ENCODE peak calls at places on chromosome 10, in seven cellular contexts. F is SW480, Z is IMR-90, Y is heart left ventricle, D is right lobe of liver, M is mesothelial cell of epicardium, B is cardiac septum. L is an unnamed sample.

GRCh38 chr10:95792211-95792780 is 36.3 kb downstream of the ENTPD1 start:
- DNase-seq in D (no peak), B (no peak), M (no peak), Y (no peak), F (no peak), Z (no peak), L (no peak)

GRCh38 chr10:19556666-19557065 is 259.6 kb upstream of the PLXDC2 start:
- DNase-seq in F (no peak), D (no peak), M (no peak), Z (no peak), B (no peak), Y (no peak), L (no peak)

GRCh38 chr10:100019824-100020160 is 10.0 kb upstream of the DNMBP start:
- DNase-seq in Z (no peak), D (no peak), B (no peak), Y (no peak), F (no peak), M (no peak), L (no peak)

GRCh38 chr10:33154590-33154989 is 179.9 kb downstream of the NRP1 start:
- DNase-seq in Y (no peak), B (no peak), M (no peak), Z (no peak), D (no peak), F (no peak), L (no peak)

GRCh38 chr10:119655566-119656001 is 4.4 kb downstream of the BAG3 start:
- DNase-seq in B (no peak), D (no peak), M (no peak), Z (peak), F (no peak), Y (peak), L (peak)

GRCh38 chr10:71737356-71738172 is 18.0 kb upstream of the C10orf105 start:
- DNase-seq in F (no peak), M (no peak), B (no peak), Y (no peak), D (no peak), Z (no peak), L (no peak)

GRCh38 chr10:12351889-12352288 is 2.5 kb downstream of the CAMK1D start:
- DNase-seq in F (no peak), Z (no peak), M (no peak), Y (no peak), B (no peak), D (no peak), L (no peak)

GRCh38 chr10:34489973-34490372 is 325.1 kb downstream of the PARD3 start:
- DNase-seq in M (no peak), B (no peak), Z (peak), Y (no peak), F (no peak), D (no peak), L (no peak)

GRCh38 chr10:23432161-23432560 is 6.7 kb upstream of the OTUD1 start:
- DNase-seq in D (no peak), B (no peak), Y (no peak), F (no peak), M (no peak), Z (no peak), L (no peak)

GRCh38 chr10:7861509-7862120 is 43.3 kb downstream of the TAF3 start:
- DNase-seq in F (peak), M (no peak), Z (no peak), D (no peak), Y (no peak), B (no peak), L (no peak)

GRCh38 chr10:15427836-15428414 is 56.8 kb upstream of the FAM171A1 start:
- DNase-seq in B (no peak), F (peak), Z (peak), D (no peak), M (no peak), Y (no peak), L (no peak)

GRCh38 chr10:58993480-58994221 is 182.8 kb upstream of the PHYHIPL start:
- DNase-seq in B (no peak), F (no peak), Y (no peak), M (no peak), Z (no peak), D (no peak), L (no peak)

GRCh38 chr10:78292250-78292986 is 258.8 kb downstream of the RPS24 start:
- DNase-seq in Z (no peak), B (peak), M (no peak), Y (no peak), D (no peak), F (no peak), L (no peak)

GRCh38 chr10:72263613-72264241 is 10.0 kb upstream of the DDIT4 start:
- DNase-seq in Y (no peak), D (peak), M (no peak), F (peak), Z (no peak), B (no peak), L (no peak)

GRCh38 chr10:5983813-5984212 is 6.5 kb upstream of the IL15RA start:
- DNase-seq in M (no peak), F (no peak), Z (peak), B (no peak), D (no peak), Y (no peak), L (no peak)

GRCh38 chr10:76114556-76114955 is 683.1 kb downstream of the LRMDA start:
- DNase-seq in M (no peak), Y (no peak), F (no peak), B (no peak), Z (no peak), D (no peak), L (no peak)

GRCh38 chr10:29064665-29065064 is 224.2 kb upstream of the LYZL1 start:
- DNase-seq in B (no peak), M (no peak), D (no peak), F (no peak), Z (peak), Y (no peak), L (no peak)

GRCh38 chr10:106612381-106612780 is 552.1 kb downstream of the SORCS1 start:
- DNase-seq in Z (no peak), M (no peak), Y (no peak), F (no peak), D (no peak), B (no peak), L (no peak)

GRCh38 chr10:7243873-7244272 is 167.0 kb downstream of the SFMBT2 start:
- DNase-seq in F (no peak), B (no peak), D (no peak), M (no peak), Z (no peak), Y (no peak), L (no peak)

GRCh38 chr10:102628451-102628911 is 15.8 kb upstream of the TRIM8 start:
- DNase-seq in F (no peak), B (no peak), Z (no peak), D (peak), M (no peak), Y (peak), L (no peak)

GRCh38 chr10:92657024-92657423 is 32.7 kb upstream of the HHEX start:
- DNase-seq in M (no peak), B (no peak), Z (peak), D (no peak), Y (no peak), F (no peak), L (no peak)

GRCh38 chr10:130351466-130352290 is 215.5 kb downstream of the GLRX3 start:
- DNase-seq in Z (no peak), B (peak), Y (no peak), D (no peak), M (no peak), F (no peak), L (no peak)

GRCh38 chr10:17022898-17023297 is 106.7 kb downstream of the CUBN start:
- DNase-seq in Z (no peak), D (no peak), F (no peak), B (no peak), Y (no peak), M (no peak), L (no peak)

GRCh38 chr10:80705899-80706298 is 168.2 kb downstream of the SH2D4B start:
- DNase-seq in D (no peak), Y (no peak), Z (no peak), B (no peak), F (no peak), M (no peak), L (no peak)

GRCh38 chr10:84177541-84178386 is 4.2 kb downstream of the GPR15LG start:
- DNase-seq in B (peak), D (no peak), M (no peak), F (no peak), Z (no peak), Y (peak), L (peak)

GRCh38 chr10:28558923-28559508 is 26.1 kb downstream of the WAC start:
- DNase-seq in F (no peak), Z (peak), Y (no peak), M (no peak), B (no peak), D (no peak), L (no peak)

GRCh38 chr10:44415121-44415520 is 30.2 kb upstream of the CXCL12 start:
- DNase-seq in D (no peak), B (no peak), Z (no peak), M (no peak), Y (no peak), F (no peak), L (no peak)

GRCh38 chr10:132904169-132904813 is 38.1 kb downstream of the CFAP46 start:
- DNase-seq in Z (peak), Y (no peak), B (no peak), F (peak), M (no peak), D (peak), L (no peak)

GRCh38 chr10:120017731-120018130 is 125.2 kb downstream of the SEC23IP start:
- DNase-seq in M (no peak), Z (no peak), Y (no peak), F (peak), B (no peak), D (no peak), L (no peak)